ENCODE peak calls at places on chromosomes 5 and 9, in four cellular contexts. C is heart right ventricle, T is dorsolateral prefrontal cortex, M is astrocyte. O is an unnamed sample.

GRCh38 chr5:72835633-72836032 is 19.2 kb downstream of the TNPO1 start:
- DNase-seq in C (no peak), M (no peak), T (no peak), O (no peak)

GRCh38 chr5:83844320-83845068 is 123.8 kb upstream of the HAPLN1 start:
- DNase-seq in C (no peak), T (no peak), M (peak; percentile 95), O (no peak)

GRCh38 chr5:133292300-133292699 is 240.5 kb downstream of the HSPA4 start:
- DNase-seq in C (no peak), M (no peak), T (peak; percentile 67), O (no peak)

GRCh38 chr9:107173422-107174180 is 109.5 kb upstream of the RAD23B start:
- DNase-seq in T (no peak), C (no peak), M (no peak), O (no peak)

GRCh38 chr9:77011973-77012817 is 7.3 kb upstream of the FOXB2 start:
- DNase-seq in T (peak; percentile 48), C (peak; percentile 15), M (no peak), O (peak; percentile 93)

GRCh38 chr5:37836173-37837100 is 3.4 kb downstream of the GDNF start:
- DNase-seq in M (no peak), C (no peak), T (no peak), O (peak; percentile 41)

GRCh38 chr5:10478436-10478835 is 36.8 kb downstream of the ROPN1L start:
- DNase-seq in C (no peak), M (peak; percentile 64), T (no peak), O (no peak)

GRCh38 chr9:93684161-93684765 is 107.9 kb downstream of the PHF2 start:
- DNase-seq in M (no peak), T (no peak), C (no peak), O (no peak)

GRCh38 chr5:120539471-120539870 is 75.4 kb downstream of the PRR16 start:
- DNase-seq in C (no peak), M (peak; percentile 40), T (no peak), O (no peak)

GRCh38 chr5:16935271-16936149 is 578 bp downstream of the MYO10 start:
- DNase-seq in T (no peak), M (no peak), C (peak; percentile 34), O (peak; percentile 53)

GRCh38 chr5:10432059-10433008 is 9.3 kb upstream of the ROPN1L start:
- DNase-seq in T (no peak), M (no peak), C (no peak), O (no peak)

GRCh38 chr9:127742435-127743088 is 7.5 kb upstream of the TOR2A start:
- DNase-seq in T (no peak), C (no peak), M (peak; percentile 71), O (no peak)

GRCh38 chr5:94168151-94168550 is 426.8 kb upstream of the POU5F2 start:
- DNase-seq in T (no peak), C (no peak), M (no peak), O (no peak)

GRCh38 chr9:32783168-32783891 is at the start of gene TMEM215:
- DNase-seq in T (no peak), M (no peak), C (no peak), O (peak; percentile 61)

GRCh38 chr9:68997676-68998075 is 16.2 kb downstream of the PRKACG start:
- DNase-seq in T (no peak), C (no peak), M (no peak), O (no peak)

GRCh38 chr5:160438316-160439204 is 16.9 kb downstream of the PTTG1 start:
- DNase-seq in T (peak; percentile 53), M (peak; percentile 44), C (peak; percentile 58), O (peak; percentile 60)

GRCh38 chr9:121842612-121842978 is 191.2 kb downstream of the DAB2IP start:
- DNase-seq in M (peak; percentile 59), T (no peak), C (no peak), O (no peak)

GRCh38 chr5:122153230-122153629 is 23.9 kb downstream of the ZNF474 start:
- DNase-seq in T (no peak), C (no peak), M (peak; percentile 95), O (no peak)

GRCh38 chr5:149397530-149397929 is 18.4 kb upstream of the IL17B start:
- DNase-seq in C (no peak), T (no peak), M (peak; percentile 71), O (no peak)

GRCh38 chr9:128163523-128164331 is 3.7 kb downstream of the BBLN start:
- DNase-seq in C (no peak), T (no peak), M (no peak), O (no peak)

GRCh38 chr5:99835791-99836190 is 699.4 kb upstream of the FAM174A start:
- DNase-seq in C (no peak), M (no peak), T (peak; percentile 25), O (no peak)

GRCh38 chr5:81789033-81789432 is 38.1 kb upstream of the SSBP2 start:
- DNase-seq in T (no peak), C (no peak), M (peak; percentile 50), O (no peak)

GRCh38 chr5:168291281-168291960 is at the start of gene WWC1:
- DNase-seq in C (no peak), T (peak; percentile 64), M (no peak), O (peak; percentile 53)

GRCh38 chr5:153965102-153965645 is 73.5 kb downstream of the FAM114A2 start:
- DNase-seq in T (no peak), M (no peak), C (peak; percentile 35), O (peak; percentile 73)

GRCh38 chr5:401216-402034 is 41.6 kb upstream of the EXOC3 start:
- DNase-seq in T (peak; percentile 42), M (no peak), C (no peak), O (no peak)

GRCh38 chr5:132102101-132102701 is 28.6 kb downstream of the CSF2 start:
- DNase-seq in C (no peak), T (no peak), M (peak; percentile 75), O (no peak)

GRCh38 chr5:117013280-117013877 is 438.8 kb upstream of the SEMA6A start:
- DNase-seq in T (no peak), M (no peak), C (no peak), O (no peak)

GRCh38 chr5:172420215-172420934 is 34.0 kb downstream of the SH3PXD2B start:
- DNase-seq in M (peak; percentile 98), C (peak; percentile 65), T (no peak), O (no peak)

GRCh38 chr9:93678199-93679019 is 102.0 kb downstream of the PHF2 start:
- DNase-seq in C (peak; percentile 2), T (peak; percentile 35), M (no peak), O (peak; percentile 1)

GRCh38 chr5:140673187-140673976 is at the start of gene DND1:
- DNase-seq in T (no peak), C (no peak), M (no peak), O (no peak)

GRCh38 chr5:113034182-113034773 is 57.7 kb downstream of the DCP2 start:
- DNase-seq in T (no peak), C (peak; percentile 35), M (peak; percentile 99), O (no peak)

GRCh38 chr5:41788800-41789395 is 81.3 kb downstream of the OXCT1 start:
- DNase-seq in C (peak; percentile 16), T (no peak), M (peak; percentile 76), O (no peak)
- TF ChIP-seq CTCF in C (no peak), T (no peak), M (no peak), O (no peak)

DNA sequence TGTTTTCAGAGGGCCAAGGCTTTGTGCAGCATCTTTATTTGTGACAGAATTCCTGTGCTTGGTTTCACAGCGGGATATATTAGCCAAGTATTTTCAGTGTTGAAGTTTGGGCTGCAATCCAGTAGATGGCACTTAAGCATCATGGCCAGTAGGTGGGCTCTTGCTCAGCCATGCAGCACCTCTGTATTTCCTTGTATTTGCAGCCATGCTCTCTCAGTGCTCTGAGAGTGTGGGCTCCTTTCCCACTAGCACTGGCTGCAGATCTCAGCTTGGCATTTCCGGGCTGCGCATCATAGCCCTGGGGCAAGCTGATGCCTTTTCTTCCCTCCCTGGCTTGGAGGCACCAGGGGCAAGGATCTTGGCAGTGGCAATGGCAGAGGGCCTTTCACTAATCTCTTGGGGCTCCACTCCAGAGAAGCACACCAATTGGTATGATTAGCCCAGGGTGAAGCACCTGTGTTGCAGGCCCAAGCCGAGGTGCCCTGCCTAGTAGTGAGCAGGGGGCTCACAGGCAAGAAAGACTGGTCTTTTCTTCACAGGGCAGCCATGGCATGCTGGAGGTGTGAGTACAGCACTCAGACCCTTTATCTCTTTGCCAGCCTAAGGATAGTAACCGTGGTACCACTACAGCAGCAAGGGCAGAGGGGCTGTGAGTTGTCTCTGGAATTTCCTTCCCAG is 48.3 kb downstream of the SLCO6A1 start:
- DNase-seq in M (no peak), T (no peak), C (no peak), O (no peak)
- TF ChIP-seq CTCF in M (no peak), T (no peak), C (no peak), O (peak; percentile 37)

GRCh38 chr9:119667163-119667562 is 297.9 kb upstream of the BRINP1 start:
- DNase-seq in C (no peak), T (no peak), M (no peak), O (no peak)
- TF ChIP-seq CTCF in C (no peak), T (no peak), M (no peak), O (no peak)

GRCh38 chr9:109192732-109193361 is 25.8 kb upstream of the FRRS1L start:
- DNase-seq in M (no peak), T (no peak), C (no peak), O (peak; percentile 51)
- TF ChIP-seq CTCF in M (peak; percentile 26), T (peak; percentile 44), C (peak; percentile 43), O (no peak)

GRCh38 chr5:179342577-179342976 is 2.7 kb downstream of the ADAMTS2 start:
- DNase-seq in C (no peak), M (no peak), T (no peak), O (peak; percentile 47)
- TF ChIP-seq CTCF in C (peak; percentile 42), M (no peak), T (no peak), O (no peak)

DNA sequence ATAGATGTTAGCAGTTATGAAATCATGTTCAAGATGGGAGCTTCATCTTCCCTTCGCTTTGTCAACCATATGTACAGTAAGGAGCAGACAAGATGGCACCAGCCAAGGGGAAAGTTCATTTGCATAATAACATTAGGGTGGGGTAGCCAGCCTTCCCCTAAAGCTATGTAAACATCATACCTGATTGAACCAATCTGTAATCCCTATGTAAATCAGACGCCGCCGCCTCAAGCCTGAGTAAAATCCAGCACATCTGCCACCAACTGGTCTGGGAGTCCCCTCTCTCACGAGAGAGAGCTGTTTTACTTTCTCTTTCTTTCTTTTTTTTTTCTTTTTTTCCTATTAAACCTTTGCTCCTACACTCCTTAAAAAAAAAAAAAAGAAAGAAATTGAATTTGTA is 30.8 kb upstream of the REEP2 start:
- DNase-seq in C (no peak), M (no peak), T (no peak), O (no peak)
- TF ChIP-seq CTCF in C (no peak), M (no peak), T (no peak), O (no peak)

DNA sequence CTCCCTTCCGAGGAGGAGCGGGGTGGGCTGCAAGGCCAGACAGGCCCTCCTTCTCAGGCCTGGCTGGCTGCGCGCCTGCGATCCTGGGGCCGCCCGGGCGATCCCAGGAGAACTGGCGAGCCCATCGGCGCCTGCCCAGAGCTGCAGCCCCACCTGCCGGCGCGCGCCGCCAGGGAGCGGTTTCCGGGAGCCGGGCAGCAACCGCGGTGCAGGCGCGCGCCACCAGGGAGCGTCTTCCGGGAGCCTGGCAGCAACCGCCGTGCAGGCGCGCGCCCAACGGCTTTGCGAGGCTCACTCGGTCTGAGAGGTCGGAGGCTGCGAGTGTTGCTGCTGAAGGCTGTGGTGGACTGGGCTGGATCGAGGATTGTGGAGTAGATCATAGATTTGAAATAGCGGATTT is 668.7 kb downstream of the SPATA31A6 start:
- DNase-seq in T (peak; percentile 59), M (no peak), C (peak; percentile 64), O (peak; percentile 49)
- TF ChIP-seq CTCF in T (peak; percentile 35), M (no peak), C (peak; percentile 32), O (no peak)